ENCODE peak calls at places on chromosomes 3 and 15, in nine cellular contexts. One of them, this sample, is unnamed.

GRCh38 chr3:30437172-30437571 is 169.2 kb upstream of the TGFBR2 start:
- DNase-seq in activated naive CD4-positive, alpha-beta T cell: no peak
- DNase-seq in right cardiac atrium: peak
- DNase-seq in astrocyte of the hippocampus: peak
- DNase-seq in GM20000: no peak
- DNase-seq in activated gamma-delta T cell treated with anti-CD3 and anti-CD28 coated beads, Interleukin-2, amount 50 U/mL, for 16 hours: no peak
- DNase-seq in CD8-positive, alpha-beta memory T cell: no peak
- DNase-seq in fibroblast of the aortic adventitia: peak
- DNase-seq in AG04450: no peak
- DNase-seq in this sample: no peak

GRCh38 chr15:70761931-70762468 is 1.4 kb downstream of the UACA start:
- DNase-seq in activated naive CD4-positive, alpha-beta T cell: no peak
- DNase-seq in right cardiac atrium: no peak
- DNase-seq in GM20000: no peak
- DNase-seq in AG04450: no peak
- DNase-seq in astrocyte of the hippocampus: no peak
- DNase-seq in CD8-positive, alpha-beta memory T cell: no peak
- DNase-seq in activated gamma-delta T cell treated with anti-CD3 and anti-CD28 coated beads, Interleukin-2, amount 50 U/mL, for 16 hours: no peak
- DNase-seq in fibroblast of the aortic adventitia: peak
- DNase-seq in this sample: no peak

GRCh38 chr3:150300376-150300775 is 107.7 kb upstream of the TSC22D2 start:
- DNase-seq in activated naive CD4-positive, alpha-beta T cell: no peak
- DNase-seq in fibroblast of the aortic adventitia: no peak
- DNase-seq in right cardiac atrium: no peak
- DNase-seq in activated gamma-delta T cell treated with anti-CD3 and anti-CD28 coated beads, Interleukin-2, amount 50 U/mL, for 16 hours: no peak
- DNase-seq in GM20000: no peak
- DNase-seq in astrocyte of the hippocampus: no peak
- DNase-seq in CD8-positive, alpha-beta memory T cell: no peak
- DNase-seq in AG04450: no peak
- DNase-seq in this sample: no peak

GRCh38 chr15:27805261-27806220 is 293.6 kb downstream of the OCA2 start:
- DNase-seq in astrocyte of the hippocampus: no peak
- DNase-seq in AG04450: no peak
- DNase-seq in activated naive CD4-positive, alpha-beta T cell: no peak
- DNase-seq in CD8-positive, alpha-beta memory T cell: no peak
- DNase-seq in fibroblast of the aortic adventitia: no peak
- DNase-seq in activated gamma-delta T cell treated with anti-CD3 and anti-CD28 coated beads, Interleukin-2, amount 50 U/mL, for 16 hours: no peak
- DNase-seq in GM20000: no peak
- DNase-seq in right cardiac atrium: no peak
- DNase-seq in this sample: no peak

GRCh38 chr3:133872781-133873180 is 22.9 kb downstream of the RAB6B start:
- DNase-seq in AG04450: no peak
- DNase-seq in right cardiac atrium: no peak
- DNase-seq in astrocyte of the hippocampus: no peak
- DNase-seq in GM20000: no peak
- DNase-seq in CD8-positive, alpha-beta memory T cell: no peak
- DNase-seq in fibroblast of the aortic adventitia: no peak
- DNase-seq in activated naive CD4-positive, alpha-beta T cell: no peak
- DNase-seq in activated gamma-delta T cell treated with anti-CD3 and anti-CD28 coated beads, Interleukin-2, amount 50 U/mL, for 16 hours: no peak
- DNase-seq in this sample: no peak

GRCh38 chr3:184872200-184872599 is 60.2 kb downstream of the VPS8 start:
- DNase-seq in fibroblast of the aortic adventitia: no peak
- DNase-seq in right cardiac atrium: no peak
- DNase-seq in activated gamma-delta T cell treated with anti-CD3 and anti-CD28 coated beads, Interleukin-2, amount 50 U/mL, for 16 hours: no peak
- DNase-seq in AG04450: no peak
- DNase-seq in CD8-positive, alpha-beta memory T cell: no peak
- DNase-seq in astrocyte of the hippocampus: no peak
- DNase-seq in activated naive CD4-positive, alpha-beta T cell: no peak
- DNase-seq in GM20000: no peak
- DNase-seq in this sample: no peak

GRCh38 chr3:112815981-112816380 is 30.7 kb downstream of the CD200R1L start:
- DNase-seq in activated naive CD4-positive, alpha-beta T cell: no peak
- DNase-seq in activated gamma-delta T cell treated with anti-CD3 and anti-CD28 coated beads, Interleukin-2, amount 50 U/mL, for 16 hours: no peak
- DNase-seq in GM20000: no peak
- DNase-seq in fibroblast of the aortic adventitia: peak
- DNase-seq in AG04450: peak
- DNase-seq in astrocyte of the hippocampus: no peak
- DNase-seq in CD8-positive, alpha-beta memory T cell: no peak
- DNase-seq in right cardiac atrium: no peak
- DNase-seq in this sample: no peak

GRCh38 chr3:68448510-68449383 is 483.6 kb downstream of the TAFA4 start:
- DNase-seq in GM20000: no peak
- DNase-seq in activated naive CD4-positive, alpha-beta T cell: no peak
- DNase-seq in astrocyte of the hippocampus: no peak
- DNase-seq in right cardiac atrium: no peak
- DNase-seq in fibroblast of the aortic adventitia: no peak
- DNase-seq in CD8-positive, alpha-beta memory T cell: no peak
- DNase-seq in activated gamma-delta T cell treated with anti-CD3 and anti-CD28 coated beads, Interleukin-2, amount 50 U/mL, for 16 hours: no peak
- DNase-seq in AG04450: no peak
- DNase-seq in this sample: no peak

GRCh38 chr3:17744693-17745092 is 2.3 kb upstream of the TBC1D5 start:
- DNase-seq in CD8-positive, alpha-beta memory T cell: no peak
- DNase-seq in activated gamma-delta T cell treated with anti-CD3 and anti-CD28 coated beads, Interleukin-2, amount 50 U/mL, for 16 hours: no peak
- DNase-seq in AG04450: no peak
- DNase-seq in astrocyte of the hippocampus: no peak
- DNase-seq in right cardiac atrium: no peak
- DNase-seq in GM20000: no peak
- DNase-seq in fibroblast of the aortic adventitia: no peak
- DNase-seq in activated naive CD4-positive, alpha-beta T cell: no peak
- DNase-seq in this sample: no peak

GRCh38 chr3:120615863-120616599 is 19.9 kb downstream of the NDUFB4 start:
- DNase-seq in activated naive CD4-positive, alpha-beta T cell: no peak
- DNase-seq in CD8-positive, alpha-beta memory T cell: no peak
- DNase-seq in activated gamma-delta T cell treated with anti-CD3 and anti-CD28 coated beads, Interleukin-2, amount 50 U/mL, for 16 hours: no peak
- DNase-seq in GM20000: no peak
- DNase-seq in right cardiac atrium: peak
- DNase-seq in astrocyte of the hippocampus: peak
- DNase-seq in AG04450: no peak
- DNase-seq in fibroblast of the aortic adventitia: peak
- DNase-seq in this sample: no peak

GRCh38 chr3:25080461-25080860 is 347.6 kb upstream of the RARB start:
- DNase-seq in fibroblast of the aortic adventitia: no peak
- DNase-seq in right cardiac atrium: no peak
- DNase-seq in astrocyte of the hippocampus: no peak
- DNase-seq in activated gamma-delta T cell treated with anti-CD3 and anti-CD28 coated beads, Interleukin-2, amount 50 U/mL, for 16 hours: no peak
- DNase-seq in CD8-positive, alpha-beta memory T cell: no peak
- DNase-seq in AG04450: no peak
- DNase-seq in activated naive CD4-positive, alpha-beta T cell: no peak
- DNase-seq in GM20000: no peak
- DNase-seq in this sample: no peak

GRCh38 chr3:157151151-157151550 is 8.8 kb downstream of the CCNL1 start:
- DNase-seq in AG04450: no peak
- DNase-seq in fibroblast of the aortic adventitia: no peak
- DNase-seq in activated naive CD4-positive, alpha-beta T cell: no peak
- DNase-seq in astrocyte of the hippocampus: no peak
- DNase-seq in CD8-positive, alpha-beta memory T cell: no peak
- DNase-seq in activated gamma-delta T cell treated with anti-CD3 and anti-CD28 coated beads, Interleukin-2, amount 50 U/mL, for 16 hours: no peak
- DNase-seq in right cardiac atrium: no peak
- DNase-seq in GM20000: no peak
- DNase-seq in this sample: no peak

GRCh38 chr3:149245738-149246451 is 24.3 kb upstream of the CP start:
- DNase-seq in AG04450: no peak
- DNase-seq in activated gamma-delta T cell treated with anti-CD3 and anti-CD28 coated beads, Interleukin-2, amount 50 U/mL, for 16 hours: no peak
- DNase-seq in fibroblast of the aortic adventitia: peak
- DNase-seq in GM20000: peak
- DNase-seq in activated naive CD4-positive, alpha-beta T cell: no peak
- DNase-seq in astrocyte of the hippocampus: peak
- DNase-seq in right cardiac atrium: no peak
- DNase-seq in CD8-positive, alpha-beta memory T cell: no peak
- DNase-seq in this sample: no peak